ENCODE peak calls at places on chromosomes 5 and 9, in five cellular contexts. One of them, this sample, is unnamed.

GRCh38 chr9:4674783-4675182 is 4.6 kb upstream of the CDC37L1 start:
- DNase-seq in HCT116: no peak
- DNase-seq in cardiac muscle cell: no peak
- DNase-seq in GM23338: no peak
- DNase-seq in adipocyte: peak; percentile 95
- DNase-seq in this sample: no peak

GRCh38 chr5:142696379-142696778 is 10.5 kb upstream of the FGF1 start:
- DNase-seq in cardiac muscle cell: no peak
- DNase-seq in HCT116: no peak
- DNase-seq in GM23338: no peak
- DNase-seq in adipocyte: no peak
- DNase-seq in this sample: no peak

GRCh38 chr9:94944623-94945022 is 218.1 kb downstream of the AOPEP start:
- DNase-seq in GM23338: no peak
- DNase-seq in cardiac muscle cell: no peak
- DNase-seq in HCT116: no peak
- DNase-seq in adipocyte: peak; percentile 26
- DNase-seq in this sample: no peak

GRCh38 chr5:96075579-96076289 is 114.1 kb upstream of the ELL2 start:
- DNase-seq in adipocyte: no peak
- DNase-seq in cardiac muscle cell: no peak
- DNase-seq in GM23338: no peak
- DNase-seq in HCT116: no peak
- DNase-seq in this sample: no peak

GRCh38 chr5:149855371-149855770 is 89.2 kb downstream of the PDE6A start:
- DNase-seq in GM23338: no peak
- DNase-seq in cardiac muscle cell: no peak
- DNase-seq in HCT116: no peak
- DNase-seq in adipocyte: peak; percentile 66
- DNase-seq in this sample: no peak

GRCh38 chr5:2373631-2374030 is 377.8 kb downstream of the IRX2 start:
- DNase-seq in HCT116: no peak
- DNase-seq in cardiac muscle cell: no peak
- DNase-seq in GM23338: no peak
- DNase-seq in adipocyte: no peak
- DNase-seq in this sample: no peak

GRCh38 chr5:94025788-94026473 is 284.5 kb upstream of the POU5F2 start:
- DNase-seq in cardiac muscle cell: no peak
- DNase-seq in adipocyte: no peak
- DNase-seq in HCT116: no peak
- DNase-seq in GM23338: peak; percentile 29
- DNase-seq in this sample: peak; percentile 44

GRCh38 chr9:120394058-120394669 is 185.8 kb downstream of the CDK5RAP2 start:
- DNase-seq in adipocyte: peak; percentile 93
- DNase-seq in HCT116: no peak
- DNase-seq in GM23338: no peak
- DNase-seq in cardiac muscle cell: no peak
- DNase-seq in this sample: no peak

GRCh38 chr5:168939131-168939530 is 360.0 kb upstream of the PANK3 start:
- DNase-seq in GM23338: no peak
- DNase-seq in cardiac muscle cell: no peak
- DNase-seq in HCT116: no peak
- DNase-seq in adipocyte: no peak
- DNase-seq in this sample: no peak

GRCh38 chr9:116756995-116757394 is 69.9 kb downstream of the TRIM32 start:
- DNase-seq in adipocyte: no peak
- DNase-seq in cardiac muscle cell: no peak
- DNase-seq in GM23338: no peak
- DNase-seq in HCT116: no peak
- DNase-seq in this sample: no peak

GRCh38 chr9:5518937-5519319 is 8.6 kb downstream of the PDCD1LG2 start:
- DNase-seq in GM23338: no peak
- DNase-seq in adipocyte: no peak
- DNase-seq in HCT116: no peak
- DNase-seq in cardiac muscle cell: no peak
- DNase-seq in this sample: no peak

GRCh38 chr5:171272996-171273970 is 35.8 kb upstream of the TLX3 start:
- DNase-seq in GM23338: peak; percentile 82
- DNase-seq in cardiac muscle cell: peak; percentile 27
- DNase-seq in HCT116: peak; percentile 44
- DNase-seq in adipocyte: peak; percentile 51
- DNase-seq in this sample: peak; percentile 18

GRCh38 chr9:15160673-15161072 is 146.3 kb downstream of the TTC39B start:
- DNase-seq in adipocyte: no peak
- DNase-seq in HCT116: no peak
- DNase-seq in GM23338: no peak
- DNase-seq in cardiac muscle cell: no peak
- DNase-seq in this sample: no peak

GRCh38 chr5:92353107-92354030 is 970.3 kb upstream of the ARRDC3 start:
- DNase-seq in GM23338: no peak
- DNase-seq in adipocyte: peak; percentile 61
- DNase-seq in cardiac muscle cell: no peak
- DNase-seq in HCT116: no peak
- DNase-seq in this sample: no peak

GRCh38 chr5:153831976-153832375 is 206.7 kb downstream of the FAM114A2 start:
- DNase-seq in HCT116: peak; percentile 60
- DNase-seq in adipocyte: peak; percentile 24
- DNase-seq in cardiac muscle cell: peak; percentile 47
- DNase-seq in GM23338: peak; percentile 66
- DNase-seq in this sample: peak; percentile 50

GRCh38 chr9:30280229-30280900 is 2104.1 kb upstream of the ACO1 start:
- DNase-seq in HCT116: no peak
- DNase-seq in cardiac muscle cell: no peak
- DNase-seq in GM23338: no peak
- DNase-seq in adipocyte: no peak
- DNase-seq in this sample: no peak

GRCh38 chr9:127897194-127897692 is 2.2 kb downstream of the ST6GALNAC6 start:
- DNase-seq in GM23338: peak; percentile 93
- DNase-seq in adipocyte: peak; percentile 91
- DNase-seq in HCT116: no peak
- DNase-seq in cardiac muscle cell: peak; percentile 93
- DNase-seq in this sample: peak; percentile 88

GRCh38 chr9:69671291-69671903 is 774 bp downstream of the APBA1 start:
- DNase-seq in adipocyte: peak; percentile 49
- DNase-seq in GM23338: no peak
- DNase-seq in HCT116: no peak
- DNase-seq in cardiac muscle cell: no peak
- DNase-seq in this sample: no peak

GRCh38 chr9:137018761-137019559 is 9.1 kb downstream of the ABCA2 start:
- DNase-seq in HCT116: no peak
- DNase-seq in cardiac muscle cell: no peak
- DNase-seq in adipocyte: no peak
- DNase-seq in GM23338: no peak
- DNase-seq in this sample: no peak

GRCh38 chr9:16484744-16485143 is 385.7 kb downstream of the BNC2 start:
- DNase-seq in adipocyte: peak; percentile 45
- DNase-seq in GM23338: no peak
- DNase-seq in cardiac muscle cell: no peak
- DNase-seq in HCT116: no peak
- DNase-seq in this sample: no peak

GRCh38 chr5:96901841-96902240 is 25.5 kb downstream of the ERAP2 start:
- DNase-seq in adipocyte: no peak
- DNase-seq in HCT116: no peak
- DNase-seq in GM23338: no peak
- DNase-seq in cardiac muscle cell: no peak
- DNase-seq in this sample: no peak

GRCh38 chr5:31124026-31124425 is 69.5 kb upstream of the CDH6 start:
- DNase-seq in HCT116: no peak
- DNase-seq in GM23338: no peak
- DNase-seq in cardiac muscle cell: no peak
- DNase-seq in adipocyte: no peak
- DNase-seq in this sample: no peak

GRCh38 chr5:179306191-179307005 is 38.9 kb downstream of the ADAMTS2 start:
- DNase-seq in GM23338: no peak
- DNase-seq in adipocyte: no peak
- DNase-seq in cardiac muscle cell: no peak
- DNase-seq in HCT116: no peak
- DNase-seq in this sample: no peak

GRCh38 chr5:56350595-56351170 is 117.6 kb upstream of the ANKRD55 start:
- DNase-seq in adipocyte: peak; percentile 68
- DNase-seq in HCT116: peak; percentile 80
- DNase-seq in cardiac muscle cell: no peak
- DNase-seq in GM23338: no peak
- DNase-seq in this sample: peak; percentile 81

GRCh38 chr5:65101706-65102105 is 333.0 kb downstream of the CWC27 start:
- DNase-seq in adipocyte: no peak
- DNase-seq in GM23338: no peak
- DNase-seq in cardiac muscle cell: no peak
- DNase-seq in HCT116: no peak
- DNase-seq in this sample: no peak
- H3K4me3 ChIP-seq in adipocyte: no peak overlapping the region
- H3K4me3 ChIP-seq in GM23338: no peak overlapping the region
- H3K4me3 ChIP-seq in cardiac muscle cell: no peak overlapping the region
- H3K4me3 ChIP-seq in HCT116: no peak overlapping the region
- H3K4me3 ChIP-seq in this sample: no peak overlapping the region

GRCh38 chr5:124477577-124477976 is 268.9 kb downstream of the ZNF608 start:
- DNase-seq in adipocyte: no peak
- DNase-seq in cardiac muscle cell: no peak
- DNase-seq in HCT116: no peak
- DNase-seq in GM23338: no peak
- DNase-seq in this sample: no peak
- H3K36me3 ChIP-seq in adipocyte: no peaks in the 10 kb centered on the region
- H3K36me3 ChIP-seq in cardiac muscle cell: no peaks in the 10 kb centered on the region
- H3K36me3 ChIP-seq in HCT116: no peaks in the 10 kb centered on the region
- H3K36me3 ChIP-seq in GM23338: no peaks in the 10 kb centered on the region
- H3K36me3 ChIP-seq in this sample: no peaks in the 10 kb centered on the region

GRCh38 chr5:169979871-169980270 is 424 bp downstream of the INSYN2B start:
- DNase-seq in HCT116: no peak
- DNase-seq in GM23338: peak; percentile 61
- DNase-seq in adipocyte: peak; percentile 30
- DNase-seq in cardiac muscle cell: no peak
- DNase-seq in this sample: no peak

GRCh38 chr5:169978744-169979143 is 1.6 kb downstream of the INSYN2B start:
- DNase-seq in adipocyte: no peak
- DNase-seq in GM23338: no peak
- DNase-seq in HCT116: no peak
- DNase-seq in cardiac muscle cell: no peak
- DNase-seq in this sample: no peak

DNA sequence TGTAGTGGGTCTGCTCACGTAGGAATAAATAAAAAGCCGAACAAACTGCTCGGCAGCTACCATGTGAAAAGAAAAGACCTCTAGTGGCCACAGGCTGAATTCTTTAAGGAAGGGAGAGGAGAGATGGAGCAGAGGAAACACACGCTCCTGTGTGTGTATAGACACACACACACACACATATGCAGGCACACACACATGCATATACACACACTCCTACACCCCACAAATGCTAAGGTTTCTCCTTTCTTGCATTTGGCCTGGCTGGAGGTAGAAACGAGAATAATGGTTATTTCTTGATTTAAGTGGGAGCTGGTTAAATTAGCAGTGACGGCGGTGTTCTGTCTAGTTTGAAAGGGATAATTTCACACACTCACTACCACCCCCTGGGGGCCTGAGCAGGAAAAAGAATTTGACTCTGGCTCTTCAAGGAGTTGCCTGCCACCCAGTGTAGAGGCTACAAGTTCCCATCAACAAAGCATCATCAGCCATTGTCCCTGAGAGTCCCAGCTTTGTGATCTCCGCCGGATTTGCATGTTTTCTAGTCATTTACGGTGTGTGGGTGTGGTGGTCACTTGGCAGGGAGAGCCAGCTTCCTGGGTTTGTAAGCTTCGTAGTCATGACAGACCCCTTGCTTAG is at the start of gene INSYN2B:
- DNase-seq in adipocyte: peak; percentile 93
- DNase-seq in GM23338: peak; percentile 96
- DNase-seq in HCT116: peak; percentile 56
- DNase-seq in cardiac muscle cell: peak; percentile 90
- DNase-seq in this sample: peak; percentile 77
- H3K4me3 ChIP-seq in adipocyte: peak within 1 kb of the TSS; percentile 84
- H3K4me3 ChIP-seq in GM23338: peak within 1 kb of the TSS; percentile 49
- H3K4me3 ChIP-seq in HCT116: no peak within 1 kb of the TSS
- H3K4me3 ChIP-seq in cardiac muscle cell: peak within 1 kb of the TSS; percentile 40
- H3K4me3 ChIP-seq in this sample: peak within 1 kb of the TSS; percentile 45

GRCh38 chr5:109354761-109355160 is 55.0 kb downstream of the PJA2 start:
- DNase-seq in cardiac muscle cell: peak; percentile 11
- DNase-seq in GM23338: no peak
- DNase-seq in adipocyte: no peak
- DNase-seq in HCT116: no peak
- DNase-seq in this sample: no peak
- H3K36me3 ChIP-seq in cardiac muscle cell: peaks cover 27% of the 10 kb centered on the region
- H3K36me3 ChIP-seq in GM23338: no peaks in the 10 kb centered on the region
- H3K36me3 ChIP-seq in adipocyte: peaks cover 47% of the 10 kb centered on the region
- H3K36me3 ChIP-seq in HCT116: no peaks in the 10 kb centered on the region
- H3K36me3 ChIP-seq in this sample: no peaks in the 10 kb centered on the region

DNA sequence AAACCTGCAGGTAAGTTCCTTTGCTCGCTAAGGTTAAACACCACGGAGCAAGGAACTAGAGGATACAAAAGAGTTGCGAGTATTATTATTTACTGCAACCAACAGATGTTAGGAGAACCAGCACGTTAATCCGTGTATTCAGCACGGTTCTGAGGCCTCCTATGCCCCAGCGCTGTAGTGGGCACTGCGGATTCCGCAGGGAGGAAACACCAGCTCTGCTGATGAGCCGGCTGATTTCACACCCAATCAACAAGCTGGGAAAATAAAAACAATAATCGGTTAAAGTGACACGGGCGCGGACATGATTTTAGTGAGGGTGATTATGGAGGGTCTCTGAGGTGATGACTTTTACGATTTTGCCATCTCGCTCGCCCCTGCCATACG is 689 bp upstream of the PRELID2 start:
- DNase-seq in adipocyte: no peak
- DNase-seq in HCT116: no peak
- DNase-seq in cardiac muscle cell: no peak
- DNase-seq in GM23338: no peak
- DNase-seq in this sample: no peak
- H3K4me3 ChIP-seq in adipocyte: peak overlapping the region; percentile 93
- H3K4me3 ChIP-seq in HCT116: peak overlapping the region; percentile 78
- H3K4me3 ChIP-seq in cardiac muscle cell: peak overlapping the region; percentile 41
- H3K4me3 ChIP-seq in GM23338: peak overlapping the region; percentile 75
- H3K4me3 ChIP-seq in this sample: peak overlapping the region; percentile 67

GRCh38 chr5:72892846-72893245 is 63.0 kb upstream of the FCHO2 start:
- DNase-seq in HCT116: no peak
- DNase-seq in cardiac muscle cell: no peak
- DNase-seq in adipocyte: no peak
- DNase-seq in GM23338: no peak
- DNase-seq in this sample: no peak

DNA sequence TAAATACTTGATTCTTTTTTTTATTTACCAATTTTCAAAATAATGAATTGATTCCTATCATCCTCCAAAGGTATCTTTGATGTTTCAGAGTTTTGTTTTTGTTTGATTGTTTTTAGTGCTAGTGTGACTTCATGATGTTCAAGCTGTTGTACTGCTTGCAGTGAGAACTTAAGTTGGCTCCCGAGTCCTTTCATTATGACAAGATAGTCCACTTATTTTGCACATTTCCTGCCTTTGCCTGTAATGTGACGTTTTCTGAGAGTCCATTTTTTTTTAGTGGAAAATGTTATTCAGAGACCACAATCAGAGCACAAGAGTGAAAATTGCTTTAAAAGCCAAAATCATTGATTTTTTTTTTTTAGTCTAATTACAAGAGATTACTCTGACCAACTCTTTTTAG is 60.1 kb upstream of the FCHO2 start:
- DNase-seq in adipocyte: no peak
- DNase-seq in GM23338: no peak
- DNase-seq in cardiac muscle cell: no peak
- DNase-seq in HCT116: no peak
- DNase-seq in this sample: no peak
- H3K36me3 ChIP-seq in adipocyte: peaks cover 100% of the 10 kb centered on the region
- H3K36me3 ChIP-seq in GM23338: peaks cover 74% of the 10 kb centered on the region
- H3K36me3 ChIP-seq in cardiac muscle cell: peaks cover 75% of the 10 kb centered on the region
- H3K36me3 ChIP-seq in HCT116: peaks cover 50% of the 10 kb centered on the region
- H3K36me3 ChIP-seq in this sample: peaks cover 97% of the 10 kb centered on the region

GRCh38 chr9:129664664-129665007 is 811 bp upstream of the PRRX2 start:
- DNase-seq in GM23338: peak; percentile 48
- DNase-seq in HCT116: no peak
- DNase-seq in cardiac muscle cell: no peak
- DNase-seq in adipocyte: no peak
- DNase-seq in this sample: no peak
- H3K4me3 ChIP-seq in GM23338: peak overlapping the region; percentile 72
- H3K4me3 ChIP-seq in HCT116: peak overlapping the region; percentile 70
- H3K4me3 ChIP-seq in cardiac muscle cell: no peak overlapping the region
- H3K4me3 ChIP-seq in adipocyte: peak overlapping the region; percentile 78
- H3K4me3 ChIP-seq in this sample: no peak overlapping the region